ENCODE peak calls at places on chromosomes 13 and 19, in seven cellular contexts. One of them, this sample, is unnamed.

GRCh38 chr19:4695224-4695731 is 25.1 kb upstream of the MYDGF start:
- DNase-seq in AG09309: no peak
- DNase-seq in esophagus squamous epithelium: no peak
- DNase-seq in GM12865: no peak
- DNase-seq in fibroblast of the aortic adventitia: no peak
- DNase-seq in OCI-LY7: no peak
- DNase-seq in transverse colon: no peak
- DNase-seq in this sample: no peak

GRCh38 chr13:102830646-102831045 is 15.2 kb upstream of the ERCC5 start:
- DNase-seq in AG09309: no peak
- DNase-seq in esophagus squamous epithelium: no peak
- DNase-seq in GM12865: no peak
- DNase-seq in fibroblast of the aortic adventitia: peak; percentile 39
- DNase-seq in OCI-LY7: no peak
- DNase-seq in transverse colon: peak; percentile 67
- DNase-seq in this sample: no peak

GRCh38 chr13:97280478-97280877 is 58.3 kb downstream of the MBNL2 start:
- DNase-seq in AG09309: no peak
- DNase-seq in esophagus squamous epithelium: no peak
- DNase-seq in GM12865: no peak
- DNase-seq in fibroblast of the aortic adventitia: no peak
- DNase-seq in OCI-LY7: no peak
- DNase-seq in transverse colon: no peak
- DNase-seq in this sample: no peak

GRCh38 chr19:47094557-47095517 is 18.7 kb downstream of the ZC3H4 start:
- DNase-seq in AG09309: no peak
- DNase-seq in esophagus squamous epithelium: no peak
- DNase-seq in GM12865: peak; percentile 74
- DNase-seq in fibroblast of the aortic adventitia: no peak
- DNase-seq in OCI-LY7: no peak
- DNase-seq in transverse colon: peak; percentile 66
- DNase-seq in this sample: no peak

GRCh38 chr13:47480121-47480520 is 521.0 kb downstream of the SUCLA2 start:
- DNase-seq in AG09309: peak; percentile 56
- DNase-seq in esophagus squamous epithelium: no peak
- DNase-seq in GM12865: no peak
- DNase-seq in fibroblast of the aortic adventitia: peak; percentile 77
- DNase-seq in OCI-LY7: no peak
- DNase-seq in transverse colon: no peak
- DNase-seq in this sample: no peak

GRCh38 chr13:23876265-23876664 is 12.9 kb downstream of the MIPEP start:
- DNase-seq in AG09309: no peak
- DNase-seq in esophagus squamous epithelium: no peak
- DNase-seq in GM12865: peak; percentile 48
- DNase-seq in fibroblast of the aortic adventitia: peak; percentile 24
- DNase-seq in OCI-LY7: peak; percentile 19
- DNase-seq in transverse colon: peak; percentile 24
- DNase-seq in this sample: no peak

GRCh38 chr19:5514001-5514400 is 53.8 kb downstream of the TINCR start:
- DNase-seq in AG09309: no peak
- DNase-seq in esophagus squamous epithelium: no peak
- DNase-seq in GM12865: no peak
- DNase-seq in fibroblast of the aortic adventitia: no peak
- DNase-seq in OCI-LY7: no peak
- DNase-seq in transverse colon: no peak
- DNase-seq in this sample: no peak

GRCh38 chr19:12937243-12938053 is 961 bp upstream of the CALR start:
- DNase-seq in AG09309: no peak
- DNase-seq in esophagus squamous epithelium: no peak
- DNase-seq in GM12865: peak; percentile 79
- DNase-seq in fibroblast of the aortic adventitia: no peak
- DNase-seq in OCI-LY7: peak; percentile 67
- DNase-seq in transverse colon: peak; percentile 48
- DNase-seq in this sample: no peak

GRCh38 chr19:14519245-14519859 is 1.2 kb upstream of the DNAJB1 start:
- DNase-seq in AG09309: no peak
- DNase-seq in esophagus squamous epithelium: no peak
- DNase-seq in GM12865: no peak
- DNase-seq in fibroblast of the aortic adventitia: no peak
- DNase-seq in OCI-LY7: no peak
- DNase-seq in transverse colon: no peak
- DNase-seq in this sample: no peak

GRCh38 chr19:14517840-14518505 is at the start of gene DNAJB1:
- DNase-seq in AG09309: no peak
- DNase-seq in esophagus squamous epithelium: no peak
- DNase-seq in GM12865: peak; percentile 86
- DNase-seq in fibroblast of the aortic adventitia: peak; percentile 93
- DNase-seq in OCI-LY7: peak; percentile 77
- DNase-seq in transverse colon: peak; percentile 88
- DNase-seq in this sample: no peak

GRCh38 chr19:14520543-14520942 is 2.3 kb upstream of the DNAJB1 start:
- DNase-seq in AG09309: no peak
- DNase-seq in esophagus squamous epithelium: no peak
- DNase-seq in GM12865: no peak
- DNase-seq in fibroblast of the aortic adventitia: no peak
- DNase-seq in OCI-LY7: no peak
- DNase-seq in transverse colon: no peak
- DNase-seq in this sample: no peak

GRCh38 chr19:14517446-14517839 is 754 bp downstream of the DNAJB1 start:
- DNase-seq in AG09309: no peak
- DNase-seq in esophagus squamous epithelium: no peak
- DNase-seq in GM12865: no peak
- DNase-seq in fibroblast of the aortic adventitia: peak; percentile 37
- DNase-seq in OCI-LY7: no peak
- DNase-seq in transverse colon: peak; percentile 26
- DNase-seq in this sample: no peak

GRCh38 chr19:14519860-14520407 is 1.7 kb upstream of the DNAJB1 start:
- DNase-seq in AG09309: no peak
- DNase-seq in esophagus squamous epithelium: no peak
- DNase-seq in GM12865: no peak
- DNase-seq in fibroblast of the aortic adventitia: peak; percentile 72
- DNase-seq in OCI-LY7: no peak
- DNase-seq in transverse colon: no peak
- DNase-seq in this sample: peak; percentile 93
- TF ChIP-seq CTCF in AG09309: no peak
- TF ChIP-seq CTCF in esophagus squamous epithelium: no peak
- TF ChIP-seq CTCF in GM12865: no peak
- TF ChIP-seq CTCF in fibroblast of the aortic adventitia: no peak
- TF ChIP-seq CTCF in OCI-LY7: no peak
- TF ChIP-seq CTCF in transverse colon: no peak
- TF ChIP-seq CTCF in this sample: no peak

GRCh38 chr19:33723512-33723911 is 73.2 kb upstream of the KCTD15 start:
- DNase-seq in AG09309: no peak
- DNase-seq in esophagus squamous epithelium: no peak
- DNase-seq in GM12865: no peak
- DNase-seq in fibroblast of the aortic adventitia: no peak
- DNase-seq in OCI-LY7: no peak
- DNase-seq in transverse colon: no peak
- DNase-seq in this sample: no peak
- TF ChIP-seq CTCF in AG09309: no peak
- TF ChIP-seq CTCF in esophagus squamous epithelium: no peak
- TF ChIP-seq CTCF in GM12865: no peak
- TF ChIP-seq CTCF in fibroblast of the aortic adventitia: no peak
- TF ChIP-seq CTCF in OCI-LY7: no peak
- TF ChIP-seq CTCF in transverse colon: no peak
- TF ChIP-seq CTCF in this sample: no peak

GRCh38 chr19:35783469-35784400 is 8.4 kb downstream of the ARHGAP33 start:
- DNase-seq in AG09309: no peak
- DNase-seq in esophagus squamous epithelium: no peak
- DNase-seq in GM12865: no peak
- DNase-seq in fibroblast of the aortic adventitia: no peak
- DNase-seq in OCI-LY7: no peak
- DNase-seq in transverse colon: no peak
- DNase-seq in this sample: no peak
- TF ChIP-seq CTCF in AG09309: no peak
- TF ChIP-seq CTCF in esophagus squamous epithelium: no peak
- TF ChIP-seq CTCF in GM12865: no peak
- TF ChIP-seq CTCF in fibroblast of the aortic adventitia: no peak
- TF ChIP-seq CTCF in OCI-LY7: no peak
- TF ChIP-seq CTCF in transverse colon: no peak
- TF ChIP-seq CTCF in this sample: no peak

GRCh38 chr19:14559916-14560775 is 11.7 kb downstream of the NDUFB7 start:
- DNase-seq in AG09309: no peak
- DNase-seq in esophagus squamous epithelium: no peak
- DNase-seq in GM12865: no peak
- DNase-seq in fibroblast of the aortic adventitia: no peak
- DNase-seq in OCI-LY7: no peak
- DNase-seq in transverse colon: no peak
- DNase-seq in this sample: no peak
- TF ChIP-seq CTCF in AG09309: no peak
- TF ChIP-seq CTCF in esophagus squamous epithelium: no peak
- TF ChIP-seq CTCF in GM12865: no peak
- TF ChIP-seq CTCF in fibroblast of the aortic adventitia: no peak
- TF ChIP-seq CTCF in OCI-LY7: no peak
- TF ChIP-seq CTCF in transverse colon: no peak
- TF ChIP-seq CTCF in this sample: no peak

GRCh38 chr13:42847891-42848663 is 66.7 kb downstream of the FAM216B start:
- DNase-seq in AG09309: no peak
- DNase-seq in esophagus squamous epithelium: no peak
- DNase-seq in GM12865: no peak
- DNase-seq in fibroblast of the aortic adventitia: peak; percentile 68
- DNase-seq in OCI-LY7: no peak
- DNase-seq in transverse colon: no peak
- DNase-seq in this sample: no peak
- TF ChIP-seq CTCF in AG09309: no peak
- TF ChIP-seq CTCF in esophagus squamous epithelium: no peak
- TF ChIP-seq CTCF in GM12865: no peak
- TF ChIP-seq CTCF in fibroblast of the aortic adventitia: no peak
- TF ChIP-seq CTCF in OCI-LY7: no peak
- TF ChIP-seq CTCF in transverse colon: no peak
- TF ChIP-seq CTCF in this sample: no peak

DNA sequence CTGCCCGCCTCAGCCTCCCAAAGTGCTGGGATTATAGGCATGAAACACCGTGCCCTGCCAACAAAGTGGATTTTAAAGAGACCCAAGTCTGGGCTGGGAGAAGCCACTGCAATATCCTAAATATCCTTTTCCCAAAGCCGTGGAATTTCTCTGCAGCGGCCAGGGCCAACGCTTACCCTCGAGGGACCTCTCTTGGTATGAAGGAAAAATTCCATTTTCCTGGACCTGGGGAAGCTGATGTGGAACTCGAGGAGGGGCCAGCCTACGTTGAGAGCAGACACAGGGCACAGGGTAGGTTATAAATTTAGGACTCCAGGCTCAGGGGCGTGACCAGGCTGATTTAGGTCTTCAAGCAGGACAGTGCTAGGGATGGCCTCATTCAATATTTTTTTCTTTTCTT is 17.7 kb upstream of the UPF1 start:
- DNase-seq in AG09309: no peak
- DNase-seq in esophagus squamous epithelium: no peak
- DNase-seq in GM12865: no peak
- DNase-seq in fibroblast of the aortic adventitia: peak; percentile 78
- DNase-seq in OCI-LY7: no peak
- DNase-seq in transverse colon: no peak
- DNase-seq in this sample: no peak
- TF ChIP-seq CTCF in AG09309: peak; percentile 50
- TF ChIP-seq CTCF in esophagus squamous epithelium: no peak
- TF ChIP-seq CTCF in GM12865: no peak
- TF ChIP-seq CTCF in fibroblast of the aortic adventitia: peak; percentile 23
- TF ChIP-seq CTCF in OCI-LY7: no peak
- TF ChIP-seq CTCF in transverse colon: no peak
- TF ChIP-seq CTCF in this sample: no peak

This sample was measured in epithelial cell of proximal tubule.